ENCODE peak calls at places on chromosomes 2 and 18, in five cellular contexts. G is transverse colon, S is HepG2, V is upper lobe of left lung, O is suprapubic skin. T is an unnamed sample.

GRCh38 chr2:192696857-192697256 is 502.1 kb upstream of the TMEFF2 start:
- DNase-seq in G (no peak), V (no peak), O (no peak), S (no peak), T (no peak)

GRCh38 chr18:63262369-63263335 is 56.9 kb downstream of the BCL2 start:
- DNase-seq in S (no peak), V (no peak), G (no peak), O (no peak), T (no peak)

GRCh38 chr2:156574112-156574511 is 137.9 kb downstream of the GPD2 start:
- DNase-seq in S (no peak), V (no peak), G (no peak), O (no peak), T (no peak)

GRCh38 chr2:170736628-170737027 is 21.5 kb downstream of the SP5 start:
- DNase-seq in O (no peak), V (no peak), S (no peak), G (no peak), T (no peak)

GRCh38 chr2:100260712-100261620 is 61.3 kb downstream of the LONRF2 start:
- DNase-seq in O (peak), S (peak), G (peak), V (peak), T (no peak)

GRCh38 chr18:41906528-41907256 is 48.3 kb upstream of the PIK3C3 start:
- DNase-seq in G (no peak), S (peak), O (no peak), V (no peak), T (no peak)

GRCh38 chr2:64594563-64594989 is 59.1 kb downstream of the SERTAD2 start:
- DNase-seq in V (no peak), S (no peak), O (no peak), G (no peak), T (no peak)

GRCh38 chr2:175690113-175690716 is 311.9 kb downstream of the LNPK start:
- DNase-seq in V (no peak), G (peak), O (no peak), S (peak), T (no peak)

GRCh38 chr2:30300456-30301221 is 69.3 kb downstream of the LBH start:
- DNase-seq in G (no peak), O (no peak), S (no peak), V (no peak), T (no peak)

GRCh38 chr2:46991985-46992384 is 76.4 kb upstream of the MCFD2 start:
- DNase-seq in S (no peak), V (no peak), G (no peak), O (no peak), T (no peak)

GRCh38 chr2:151056870-151057269 is 204.8 kb downstream of the RBM43 start:
- DNase-seq in V (no peak), O (no peak), G (no peak), S (no peak), T (no peak)

GRCh38 chr2:173394575-173394974 is 39.9 kb downstream of the CDCA7 start:
- DNase-seq in V (no peak), S (no peak), G (no peak), O (no peak), T (no peak)

GRCh38 chr2:43368483-43369385 is 142.3 kb upstream of the ZFP36L2 start:
- DNase-seq in V (no peak), G (no peak), O (no peak), S (no peak), T (no peak)

GRCh38 chr2:101120124-101120996 is 30.8 kb downstream of the TBC1D8 start:
- DNase-seq in O (peak), V (peak), S (peak), G (peak), T (no peak)

GRCh38 chr2:48310581-48310980 is 219.4 kb upstream of the STON1 start:
- DNase-seq in G (no peak), S (no peak), O (no peak), V (no peak), T (no peak)

GRCh38 chr2:195763866-195764265 is 106.8 kb downstream of the SLC39A10 start:
- DNase-seq in G (no peak), O (no peak), S (no peak), V (no peak), T (no peak)

GRCh38 chr18:48173557-48173956 is 235.6 kb downstream of the ZBTB7C start:
- DNase-seq in S (no peak), V (no peak), G (peak), O (no peak), T (no peak)

GRCh38 chr2:163171786-163172549 is 333.4 kb upstream of the KCNH7 start:
- DNase-seq in G (no peak), S (no peak), O (no peak), V (no peak), T (no peak)

GRCh38 chr2:232286011-232286868 is 92.3 kb upstream of the ALPP start:
- DNase-seq in V (no peak), O (no peak), S (no peak), G (no peak), T (no peak)

GRCh38 chr2:159891917-159892691 is 94.1 kb upstream of the CD302 start:
- DNase-seq in S (no peak), G (no peak), V (no peak), O (no peak), T (no peak)

GRCh38 chr2:170817247-170817998 is 736 bp downstream of the GAD1 start:
- DNase-seq in S (no peak), V (no peak), G (no peak), O (no peak), T (no peak)

GRCh38 chr2:234873828-234874173 is 78.0 kb upstream of the SH3BP4 start:
- DNase-seq in V (no peak), S (no peak), O (no peak), G (peak), T (no peak)

GRCh38 chr2:16940214-16940613 is 274.6 kb upstream of the CYRIA start:
- DNase-seq in V (no peak), G (no peak), O (no peak), S (no peak), T (no peak)

GRCh38 chr2:129929321-129930290 is 49.9 kb upstream of the RAB6C start:
- DNase-seq in G (no peak), S (no peak), O (no peak), V (no peak), T (no peak)

GRCh38 chr2:73103018-73103542 is 9.7 kb downstream of the RAB11FIP5 start:
- DNase-seq in V (no peak), G (no peak), O (no peak), S (no peak), T (no peak)

GRCh38 chr2:217451634-217452033 is 551.2 kb downstream of the TNS1 start:
- DNase-seq in S (peak), V (no peak), G (no peak), O (no peak), T (no peak)

GRCh38 chr2:181683518-181684453 is 3.5 kb upstream of the NEUROD1 start:
- DNase-seq in G (no peak), O (no peak), S (no peak), V (no peak), T (no peak)

GRCh38 chr2:241324775-241325174 is 9.1 kb downstream of the SEPTIN2 start:
- DNase-seq in O (no peak), S (no peak), G (no peak), V (no peak), T (no peak)

GRCh38 chr18:37408676-37409305 is 156.8 kb downstream of the CELF4 start:
- DNase-seq in S (no peak), G (no peak), V (no peak), O (no peak), T (no peak)

GRCh38 chr2:237059155-237059875 is 26.4 kb upstream of the COPS8 start:
- DNase-seq in O (no peak), S (no peak), V (no peak), G (no peak), T (no peak)

GRCh38 chr2:165573534-165574461 is 104.3 kb downstream of the CSRNP3 start:
- DNase-seq in S (peak), G (peak), O (no peak), V (peak), T (no peak)

GRCh38 chr2:47785986-47786385 is 3.0 kb downstream of the MSH6 start:
- DNase-seq in G (no peak), O (no peak), S (no peak), V (no peak), T (no peak)

GRCh38 chr2:134206573-134206972 is 47.3 kb upstream of the MGAT5 start:
- DNase-seq in O (no peak), V (no peak), G (no peak), S (no peak), T (no peak)

GRCh38 chr2:185215497-185215896 is 523.1 kb upstream of the FSIP2 start:
- DNase-seq in G (no peak), V (no peak), S (peak), O (no peak), T (no peak)

GRCh38 chr2:105521176-105521575 is 122.3 kb upstream of the FHL2 start:
- DNase-seq in O (no peak), G (no peak), S (peak), V (no peak), T (no peak)

GRCh38 chr2:31812051-31812798 is 198.6 kb downstream of the MEMO1 start:
- DNase-seq in V (no peak), S (peak), G (no peak), O (no peak), T (no peak)

GRCh38 chr18:39913790-39914366 is 2041.2 kb upstream of the PIK3C3 start:
- DNase-seq in S (no peak), V (no peak), O (no peak), G (no peak), T (no peak)

GRCh38 chr2:5190023-5190422 is 502.2 kb upstream of the SOX11 start:
- DNase-seq in O (no peak), V (no peak), G (no peak), S (no peak), T (no peak)

GRCh38 chr2:209696836-209697711 is 74.6 kb upstream of the UNC80 start:
- DNase-seq in S (no peak), O (no peak), G (no peak), V (no peak), T (no peak)

DNA sequence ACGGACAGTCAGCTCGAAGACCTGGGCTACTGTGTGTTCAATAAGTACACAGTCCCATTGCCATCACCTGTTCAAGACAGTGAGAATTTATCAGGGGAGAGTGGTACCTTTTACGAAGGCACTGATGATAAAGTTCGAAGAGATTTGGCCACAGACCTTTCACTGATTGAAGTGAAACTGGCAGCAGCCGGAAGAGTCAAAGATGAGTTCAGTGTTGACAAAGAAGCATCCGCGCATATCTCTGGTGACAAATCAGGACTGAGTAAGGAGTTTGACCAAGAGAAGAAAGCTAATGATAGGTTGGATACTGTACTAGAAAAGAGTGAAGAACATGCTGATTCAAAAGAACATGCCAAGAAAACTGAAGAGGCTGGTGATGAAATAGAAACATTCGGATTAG is 76.9 kb upstream of the UNC80 start:
- DNase-seq in S (no peak), O (no peak), G (no peak), V (no peak), T (no peak)
- H3K4me3 ChIP-seq in S (no peak), O (no peak), G (no peak), V (no peak), T (no peak)

DNA sequence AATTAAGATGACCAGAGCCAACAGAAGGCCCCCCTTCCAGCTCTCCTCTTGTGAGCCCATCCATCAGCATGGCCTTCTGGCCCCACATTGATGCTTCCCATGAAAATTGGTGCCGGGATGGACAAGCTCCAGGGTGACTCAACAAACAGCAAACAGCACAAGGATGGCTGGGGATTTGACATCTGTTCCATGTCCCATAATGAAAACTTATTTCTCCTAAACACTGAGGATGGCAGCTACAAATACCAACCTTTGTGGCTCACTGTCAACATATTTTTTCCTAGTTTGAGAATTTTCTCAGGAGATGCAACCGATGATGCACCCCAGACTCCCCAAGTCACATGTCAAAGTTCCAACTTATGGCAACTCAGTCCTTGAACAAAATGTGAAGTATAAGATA is 169.6 kb upstream of the SIX2 start:
- DNase-seq in S (no peak), O (no peak), V (no peak), G (no peak), T (no peak)
- TF ChIP-seq POLR2AphosphoS5 in S (no peak), O (no peak), V (no peak), G (no peak), T (no peak)

DNA sequence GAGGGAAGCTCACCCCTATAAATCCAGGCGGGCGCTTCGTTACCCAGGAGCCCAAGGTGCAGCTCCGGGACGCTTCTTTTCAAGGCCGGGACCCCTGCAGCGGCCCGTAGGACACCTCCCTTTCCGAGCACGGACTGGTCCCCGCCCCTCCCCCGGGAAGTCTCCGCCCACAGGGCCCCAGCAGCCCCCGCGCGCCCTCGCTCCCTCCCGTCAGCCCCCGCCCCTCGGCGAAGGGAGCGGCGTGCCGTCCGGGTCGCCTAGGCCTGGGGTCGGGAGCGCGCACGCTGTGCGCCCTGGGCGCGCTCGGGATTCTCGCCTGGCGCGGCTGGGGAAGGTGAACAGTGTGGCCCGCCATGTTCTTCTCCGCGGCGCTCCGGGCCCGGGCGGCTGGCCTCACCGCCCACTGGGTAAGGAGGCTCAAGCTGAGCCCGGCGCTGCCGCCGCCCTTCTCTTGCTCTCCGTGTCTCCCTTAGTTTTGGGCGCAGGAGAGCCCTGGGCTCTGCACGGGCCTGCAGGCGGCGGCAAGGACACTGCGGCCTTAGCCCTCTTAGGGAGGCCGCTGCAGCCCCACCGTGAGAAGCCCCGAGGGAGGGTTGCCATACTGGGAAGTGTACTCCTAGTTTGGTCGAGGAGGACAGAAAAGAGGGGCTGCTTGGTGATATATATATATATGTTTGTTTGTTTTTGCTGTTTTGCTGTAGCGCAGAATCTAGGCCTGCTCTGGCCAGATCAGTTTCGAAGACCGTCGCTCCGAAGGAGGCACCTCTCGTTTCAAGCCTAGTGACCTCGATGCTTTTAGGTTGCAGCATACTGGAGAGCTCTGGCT is at the start of gene NDUFV2:
- DNase-seq in V (peak), G (peak), S (peak), O (peak), T (peak)
- TF ChIP-seq POLR2A in V (peak), G (peak), S (peak), O (peak), T (peak)

GRCh38 chr2:11498543-11499034 is 32.6 kb upstream of the E2F6 start:
- DNase-seq in O (peak), V (no peak), S (peak), G (peak), T (no peak)
- H3K4me3 ChIP-seq in O (no peak), V (no peak), S (peak), G (no peak), T (no peak)

DNA sequence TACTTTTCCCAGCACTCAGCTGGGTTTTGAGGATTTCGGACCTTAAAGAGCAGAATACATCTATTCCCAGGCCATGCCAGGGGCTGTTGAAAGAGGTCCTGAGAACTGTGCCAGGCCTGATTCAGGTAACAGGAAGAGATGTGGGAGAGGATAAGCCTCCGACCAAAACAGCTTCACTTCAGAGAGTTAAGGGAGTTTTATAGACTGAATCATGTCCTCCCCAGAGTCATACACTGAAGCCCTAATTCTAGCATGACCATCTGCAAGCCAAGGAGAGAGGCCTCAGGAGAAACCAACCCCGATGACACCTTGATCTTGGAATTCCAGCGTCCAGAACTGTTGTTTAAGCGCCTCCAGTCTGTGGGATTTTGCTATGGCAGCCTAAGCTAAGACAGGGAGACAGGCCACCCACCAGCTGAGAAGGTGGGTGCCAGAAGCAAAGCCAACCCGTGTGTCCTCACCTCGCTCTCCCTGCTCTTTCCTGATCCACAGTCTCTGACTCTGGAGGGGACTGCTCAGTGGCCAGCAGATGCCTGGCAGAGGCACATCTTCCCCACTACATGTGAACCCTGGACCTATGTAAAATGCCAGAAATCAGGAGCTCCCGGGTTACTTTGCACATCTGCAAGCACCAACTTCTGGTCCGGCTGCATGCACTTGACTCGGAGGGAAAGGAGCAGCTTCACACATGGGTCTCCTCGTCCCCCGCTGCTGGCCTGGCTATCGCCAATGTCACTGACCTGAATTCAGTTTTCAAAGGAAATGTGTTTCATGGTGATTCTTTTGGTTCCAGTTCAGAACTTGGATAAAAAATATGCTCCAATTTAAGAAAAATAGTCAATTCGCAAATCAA is 116.8 kb upstream of the EPC2 start:
- DNase-seq in O (no peak), G (no peak), V (no peak), S (no peak), T (peak)
- TF ChIP-seq POLR2AphosphoS5 in O (no peak), G (no peak), V (no peak), S (no peak), T (no peak)

GRCh38 chr2:112055833-112056625 is 960 bp downstream of the TMEM87B start:
- DNase-seq in V (peak), O (peak), S (peak), G (peak), T (peak)
- TF ChIP-seq POLR2A in V (no peak), O (no peak), S (no peak), G (peak), T (no peak)

GRCh38 chr2:227164745-227165350 is 424 bp downstream of the COL4A3 start:
- DNase-seq in G (peak), S (no peak), V (peak), O (no peak), T (no peak)
- H3K4me3 ChIP-seq in G (peak), S (no peak), V (peak), O (peak), T (peak)

DNA sequence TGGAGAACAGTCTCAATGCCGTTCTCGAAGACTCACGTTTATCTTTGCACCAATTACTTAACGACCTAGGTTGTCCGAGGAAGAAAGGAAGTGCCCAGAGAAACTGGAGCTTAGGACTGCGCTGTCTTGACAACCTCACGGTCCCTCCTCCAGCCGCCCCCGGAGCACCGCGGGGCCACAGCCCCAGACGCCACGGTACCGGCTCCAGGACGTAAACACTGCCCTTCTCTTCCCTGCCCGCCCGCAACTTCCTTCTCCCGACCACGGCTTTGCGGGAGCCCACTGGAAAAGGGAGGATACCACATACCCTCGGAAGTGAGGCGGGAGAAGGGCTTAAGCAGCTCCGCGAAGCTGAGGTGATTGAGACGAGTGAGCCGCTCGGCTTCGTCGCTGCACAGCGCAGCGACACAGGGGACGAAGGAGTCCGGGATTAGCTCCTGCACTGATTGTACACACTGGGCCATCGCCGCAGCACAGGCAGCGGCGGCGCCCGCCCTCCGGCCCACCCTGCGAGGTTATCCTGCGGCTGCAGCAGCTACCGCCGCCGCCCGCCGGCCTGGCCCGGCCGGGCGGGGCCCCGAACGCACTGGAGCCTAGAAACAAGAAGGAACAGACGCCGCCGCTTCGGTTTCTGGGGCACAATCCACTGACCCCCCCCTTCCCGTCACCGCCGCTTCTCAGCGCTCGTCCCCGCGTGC is 478 bp downstream of the TRAPPC8 start:
- DNase-seq in S (no peak), G (peak), O (peak), V (peak), T (peak)
- TF ChIP-seq POLR2AphosphoS5 in S (no peak), G (no peak), O (no peak), V (no peak), T (no peak)